ENCODE peak calls at places on chromosomes 11 and 22, in five cellular contexts. One of them, this sample, is unnamed.

GRCh38 chr22:48844096-48844675 is 983.5 kb downstream of the BRD1 start:
- DNase-seq in epithelial cell of proximal tubule: no peak
- DNase-seq in esophagus muscularis mucosa: no peak
- DNase-seq in psoas muscle: no peak
- DNase-seq in lower leg skin: no peak
- DNase-seq in this sample: no peak

GRCh38 chr22:37775785-37776638 is 31.7 kb upstream of the GCAT start:
- DNase-seq in epithelial cell of proximal tubule: no peak
- DNase-seq in esophagus muscularis mucosa: no peak
- DNase-seq in psoas muscle: no peak
- DNase-seq in lower leg skin: no peak
- DNase-seq in this sample: no peak

GRCh38 chr11:33542921-33543320 is 157.7 kb downstream of the C11orf91 start:
- DNase-seq in epithelial cell of proximal tubule: peak; percentile 1
- DNase-seq in esophagus muscularis mucosa: peak; percentile 70
- DNase-seq in psoas muscle: peak; percentile 37
- DNase-seq in lower leg skin: no peak
- DNase-seq in this sample: no peak

GRCh38 chr11:36744375-36745168 is 146.5 kb upstream of the RAG2 start:
- DNase-seq in epithelial cell of proximal tubule: no peak
- DNase-seq in esophagus muscularis mucosa: no peak
- DNase-seq in psoas muscle: peak; percentile 68
- DNase-seq in lower leg skin: peak; percentile 90
- DNase-seq in this sample: no peak

GRCh38 chr11:1005913-1006312 is 30.6 kb downstream of the MUC6 start:
- DNase-seq in epithelial cell of proximal tubule: no peak
- DNase-seq in esophagus muscularis mucosa: no peak
- DNase-seq in psoas muscle: peak; percentile 48
- DNase-seq in lower leg skin: no peak
- DNase-seq in this sample: no peak

GRCh38 chr22:46061124-46061410 is 84.1 kb upstream of the WNT7B start:
- DNase-seq in epithelial cell of proximal tubule: no peak
- DNase-seq in esophagus muscularis mucosa: no peak
- DNase-seq in psoas muscle: no peak
- DNase-seq in lower leg skin: peak; percentile 84
- DNase-seq in this sample: no peak

GRCh38 chr22:49825436-49825835 is 2.2 kb downstream of the BRD1 start:
- DNase-seq in epithelial cell of proximal tubule: no peak
- DNase-seq in esophagus muscularis mucosa: no peak
- DNase-seq in psoas muscle: no peak
- DNase-seq in lower leg skin: no peak
- DNase-seq in this sample: no peak

GRCh38 chr11:37087650-37088572 is 489.9 kb upstream of the RAG2 start:
- DNase-seq in epithelial cell of proximal tubule: no peak
- DNase-seq in esophagus muscularis mucosa: no peak
- DNase-seq in psoas muscle: no peak
- DNase-seq in lower leg skin: no peak
- DNase-seq in this sample: no peak

GRCh38 chr11:17259931-17260499 is 16.5 kb upstream of the NUCB2 start:
- DNase-seq in epithelial cell of proximal tubule: no peak
- DNase-seq in esophagus muscularis mucosa: no peak
- DNase-seq in psoas muscle: no peak
- DNase-seq in lower leg skin: no peak
- DNase-seq in this sample: no peak

GRCh38 chr11:118142081-118142480 is 10.5 kb downstream of the SCN4B start:
- DNase-seq in epithelial cell of proximal tubule: peak; percentile 25
- DNase-seq in esophagus muscularis mucosa: no peak
- DNase-seq in psoas muscle: no peak
- DNase-seq in lower leg skin: no peak
- DNase-seq in this sample: no peak

GRCh38 chr11:60282291-60282690 is 1.8 kb downstream of the MS4A4A start:
- DNase-seq in epithelial cell of proximal tubule: no peak
- DNase-seq in esophagus muscularis mucosa: no peak
- DNase-seq in psoas muscle: no peak
- DNase-seq in lower leg skin: no peak
- DNase-seq in this sample: no peak

GRCh38 chr22:40635008-40635939 is 1.2 kb downstream of the MRTFA start:
- DNase-seq in epithelial cell of proximal tubule: no peak
- DNase-seq in esophagus muscularis mucosa: no peak
- DNase-seq in psoas muscle: peak; percentile 51
- DNase-seq in lower leg skin: peak; percentile 90
- DNase-seq in this sample: no peak

GRCh38 chr22:40636380-40637180 is at the start of gene MRTFA:
- DNase-seq in epithelial cell of proximal tubule: peak; percentile 87
- DNase-seq in esophagus muscularis mucosa: peak; percentile 100
- DNase-seq in psoas muscle: peak; percentile 100
- DNase-seq in lower leg skin: peak; percentile 100
- DNase-seq in this sample: peak; percentile 100

GRCh38 chr22:40635940-40636379 is 559 bp downstream of the MRTFA start:
- DNase-seq in epithelial cell of proximal tubule: no peak
- DNase-seq in esophagus muscularis mucosa: no peak
- DNase-seq in psoas muscle: no peak
- DNase-seq in lower leg skin: no peak
- DNase-seq in this sample: no peak

GRCh38 chr22:40633036-40633435 is 3.5 kb downstream of the MRTFA start:
- DNase-seq in epithelial cell of proximal tubule: no peak
- DNase-seq in esophagus muscularis mucosa: no peak
- DNase-seq in psoas muscle: no peak
- DNase-seq in lower leg skin: no peak
- DNase-seq in this sample: no peak

DNA sequence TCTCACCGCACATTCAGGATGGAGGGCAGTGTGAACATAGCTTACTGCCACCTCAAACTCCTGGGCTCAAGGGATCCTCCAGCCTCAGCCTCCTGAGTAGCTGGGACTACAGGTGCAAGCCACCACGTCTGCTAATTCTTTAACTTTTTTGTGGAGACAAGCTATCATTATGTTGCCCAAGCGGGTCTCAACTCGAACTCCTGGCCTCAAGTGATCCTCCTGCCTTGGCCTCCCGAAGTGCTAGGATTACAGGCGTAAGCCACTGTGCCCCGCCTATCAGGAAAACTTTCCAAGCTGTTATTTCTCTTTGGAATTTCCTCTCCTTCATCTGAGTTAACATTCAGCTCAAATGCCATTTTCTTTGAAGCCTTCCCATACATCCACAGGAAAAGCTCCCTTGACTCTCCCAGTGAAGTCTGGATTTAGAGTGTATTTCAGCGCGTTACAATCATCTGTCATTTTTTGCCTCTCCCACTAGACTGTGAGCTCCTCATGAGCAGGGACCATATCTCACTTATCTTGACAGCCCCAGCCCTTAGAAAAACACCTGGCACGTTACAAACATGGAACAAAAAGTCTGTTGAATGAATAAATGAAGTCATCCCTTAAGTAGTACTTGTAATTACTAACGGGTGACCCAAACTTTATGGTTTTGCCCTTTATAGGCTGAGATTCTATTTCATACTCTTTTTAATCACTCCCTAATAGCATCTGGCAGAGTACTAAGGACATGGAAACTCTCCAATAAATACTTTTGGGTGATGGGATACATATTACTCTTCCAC is 2.2 kb downstream of the MRTFA start:
- DNase-seq in epithelial cell of proximal tubule: no peak
- DNase-seq in esophagus muscularis mucosa: no peak
- DNase-seq in psoas muscle: no peak
- DNase-seq in lower leg skin: no peak
- DNase-seq in this sample: no peak
- H3K4me3 ChIP-seq in epithelial cell of proximal tubule: no peak overlapping the region
- H3K4me3 ChIP-seq in esophagus muscularis mucosa: peak overlapping the region; percentile 82
- H3K4me3 ChIP-seq in psoas muscle: peak overlapping the region; percentile 93
- H3K4me3 ChIP-seq in lower leg skin: no peak overlapping the region
- H3K4me3 ChIP-seq in this sample: peak overlapping the region; percentile 77

GRCh38 chr22:44955102-44955501 is 54.7 kb downstream of the PHF21B start:
- DNase-seq in epithelial cell of proximal tubule: no peak
- DNase-seq in esophagus muscularis mucosa: no peak
- DNase-seq in psoas muscle: no peak
- DNase-seq in lower leg skin: no peak
- DNase-seq in this sample: no peak

GRCh38 chr22:44954113-44954512 is 55.7 kb downstream of the PHF21B start:
- DNase-seq in epithelial cell of proximal tubule: no peak
- DNase-seq in esophagus muscularis mucosa: no peak
- DNase-seq in psoas muscle: no peak
- DNase-seq in lower leg skin: no peak
- DNase-seq in this sample: no peak

GRCh38 chr22:44952863-44953790 is 56.7 kb downstream of the PHF21B start:
- DNase-seq in epithelial cell of proximal tubule: no peak
- DNase-seq in esophagus muscularis mucosa: no peak
- DNase-seq in psoas muscle: no peak
- DNase-seq in lower leg skin: no peak
- DNase-seq in this sample: no peak

GRCh38 chr22:44957267-44957905 is 52.4 kb downstream of the PHF21B start:
- DNase-seq in epithelial cell of proximal tubule: no peak
- DNase-seq in esophagus muscularis mucosa: no peak
- DNase-seq in psoas muscle: no peak
- DNase-seq in lower leg skin: no peak
- DNase-seq in this sample: no peak

GRCh38 chr22:44956835-44957234 is 53.0 kb downstream of the PHF21B start:
- DNase-seq in epithelial cell of proximal tubule: no peak
- DNase-seq in esophagus muscularis mucosa: no peak
- DNase-seq in psoas muscle: no peak
- DNase-seq in lower leg skin: no peak
- DNase-seq in this sample: no peak
- H3K4me3 ChIP-seq in epithelial cell of proximal tubule: no peak overlapping the region
- H3K4me3 ChIP-seq in esophagus muscularis mucosa: no peak overlapping the region
- H3K4me3 ChIP-seq in psoas muscle: no peak overlapping the region
- H3K4me3 ChIP-seq in lower leg skin: no peak overlapping the region
- H3K4me3 ChIP-seq in this sample: no peak overlapping the region

DNA sequence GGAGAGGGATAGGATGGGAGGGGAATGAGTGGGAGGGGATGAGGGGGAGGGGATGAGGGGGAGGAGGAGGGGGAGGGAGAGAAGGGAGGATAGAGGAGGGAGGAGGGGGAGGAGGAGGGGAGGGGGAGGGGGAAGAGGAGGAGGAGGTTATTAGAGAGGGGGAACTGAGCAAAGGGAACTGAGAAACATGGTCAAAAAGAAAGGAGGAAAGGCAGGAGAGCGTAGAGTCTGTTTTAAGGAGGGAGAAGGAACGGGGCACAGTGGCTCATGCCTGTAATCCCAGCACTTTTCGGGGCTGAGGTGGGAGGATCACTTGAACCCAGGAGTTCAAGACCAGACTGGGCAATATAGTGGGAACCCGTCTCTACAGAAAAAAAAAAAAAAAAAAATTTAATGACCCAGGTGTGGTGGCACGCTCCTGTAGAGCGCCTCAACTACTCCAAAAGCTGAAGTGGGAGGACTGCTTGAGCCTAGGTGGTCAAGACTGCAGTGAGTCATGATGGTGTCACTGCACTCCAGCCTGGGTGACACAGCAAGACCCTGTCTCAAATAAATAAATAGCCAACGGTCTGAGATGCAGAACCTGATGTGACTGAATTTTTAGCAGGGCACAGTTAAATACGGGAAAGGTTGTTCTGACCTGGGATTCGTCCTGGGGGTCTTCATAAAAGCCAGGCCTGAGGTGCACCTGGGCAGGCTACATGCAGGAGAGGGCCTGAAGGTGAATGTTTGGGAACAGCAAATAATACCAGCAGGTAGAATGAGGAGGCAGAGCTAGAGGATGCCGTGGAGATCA is 4.0 kb downstream of the B3GNT6 start:
- DNase-seq in epithelial cell of proximal tubule: no peak
- DNase-seq in esophagus muscularis mucosa: peak; percentile 86
- DNase-seq in psoas muscle: no peak
- DNase-seq in lower leg skin: no peak
- DNase-seq in this sample: no peak
- H3K4me3 ChIP-seq in epithelial cell of proximal tubule: no peak overlapping the region
- H3K4me3 ChIP-seq in esophagus muscularis mucosa: no peak overlapping the region
- H3K4me3 ChIP-seq in psoas muscle: no peak overlapping the region
- H3K4me3 ChIP-seq in lower leg skin: no peak overlapping the region
- H3K4me3 ChIP-seq in this sample: no peak overlapping the region

GRCh38 chr11:62757846-62758788 is 3.3 kb upstream of the POLR2G start:
- DNase-seq in epithelial cell of proximal tubule: no peak
- DNase-seq in esophagus muscularis mucosa: no peak
- DNase-seq in psoas muscle: no peak
- DNase-seq in lower leg skin: no peak
- DNase-seq in this sample: no peak
- H3K4me3 ChIP-seq in epithelial cell of proximal tubule: no peak overlapping the region
- H3K4me3 ChIP-seq in esophagus muscularis mucosa: no peak overlapping the region
- H3K4me3 ChIP-seq in psoas muscle: no peak overlapping the region
- H3K4me3 ChIP-seq in lower leg skin: no peak overlapping the region
- H3K4me3 ChIP-seq in this sample: no peak overlapping the region

This sample was measured in vagina.